ENCODE peak calls at places on chromosomes 5 and 9, in ten cellular contexts. E is renal cortical epithelial cell; A is H7; W is NCI-H1105; S is hepatic stellate cell; R is AG10803; B is GM23248; Z is stimulated activated CD8-positive, alpha-beta memory T cell treated with anti-CD3 and anti-CD28 coated beads, Interleukin-15, amount 100 ng/mL, for 24 hours; Q is endothelial cell; O is RCC 7860. H is an unnamed sample.
A peak's percentile ranks its signal among the peaks of the same experiment; 100 is the strongest.

GRCh38 chr9:121348321-121348720 is 21.7 kb downstream of the STOM start:
- DNase-seq in O (no peak), B (peak; percentile 32), R (no peak), S (no peak), Q (no peak), Z (no peak), E (no peak), W (no peak), A (no peak), H (no peak)

GRCh38 chr9:90884178-90884577 is 82.6 kb downstream of the SYK start:
- DNase-seq in E (no peak), S (no peak), Q (no peak), R (no peak), B (no peak), W (no peak), O (no peak), Z (no peak), A (no peak), H (no peak)

GRCh38 chr5:124819201-124819600 is 72.8 kb upstream of the ZNF608 start:
- DNase-seq in A (no peak), E (no peak), Q (no peak), O (no peak), W (no peak), R (no peak), S (no peak), B (no peak), Z (no peak), H (no peak)

GRCh38 chr5:168712280-168712924 is 133.2 kb upstream of the PANK3 start:
- DNase-seq in W (no peak), S (peak; percentile 94), Q (no peak), Z (no peak), R (peak; percentile 97), B (peak; percentile 99), O (peak; percentile 98), E (peak; percentile 86), A (no peak), H (peak; percentile 37)

GRCh38 chr9:131609116-131609830 is 64.0 kb downstream of the PRRT1B start:
- DNase-seq in R (peak; percentile 69), W (no peak), Z (no peak), A (no peak), B (peak; percentile 92), O (no peak), Q (no peak), E (peak; percentile 70), S (peak; percentile 73), H (no peak)

GRCh38 chr5:168286386-168286785 is 5.1 kb upstream of the WWC1 start:
- DNase-seq in E (no peak), Z (no peak), S (no peak), Q (no peak), R (no peak), A (peak; percentile 78), B (no peak), O (no peak), W (no peak), H (no peak)

GRCh38 chr9:107119294-107119693 is 163.8 kb upstream of the RAD23B start:
- DNase-seq in B (no peak), S (no peak), Z (no peak), O (no peak), R (no peak), A (no peak), E (no peak), W (no peak), Q (no peak), H (no peak)

GRCh38 chr5:98999631-99000030 is 70.8 kb upstream of the CHD1 start:
- DNase-seq in A (no peak), W (peak; percentile 32), R (no peak), Z (no peak), Q (no peak), O (no peak), E (peak; percentile 14), B (no peak), S (no peak), H (no peak)

GRCh38 chr9:16521868-16522381 is 348.5 kb downstream of the BNC2 start:
- DNase-seq in S (peak; percentile 61), Q (no peak), E (peak; percentile 83), Z (no peak), A (no peak), B (peak; percentile 88), O (peak; percentile 70), W (no peak), R (peak; percentile 98), H (no peak)

GRCh38 chr5:143432658-143433239 is 29.3 kb upstream of the NR3C1 start:
- DNase-seq in B (no peak), O (peak; percentile 40), W (no peak), Z (no peak), Q (no peak), E (peak; percentile 87), A (no peak), R (no peak), S (no peak), H (no peak)

GRCh38 chr5:72441861-72442540 is 65.2 kb downstream of the ZNF366 start:
- DNase-seq in Z (no peak), Q (no peak), S (peak; percentile 88), O (peak; percentile 75), W (no peak), E (peak; percentile 92), R (peak; percentile 94), B (peak; percentile 96), A (no peak), H (no peak)

GRCh38 chr9:3936520-3937235 is 363.2 kb downstream of the GLIS3 start:
- DNase-seq in W (no peak), R (no peak), A (no peak), E (no peak), S (peak; percentile 28), O (no peak), B (no peak), Z (no peak), Q (no peak), H (no peak)